ENCODE peak calls at places on chromosomes 5 and 9, in six cellular contexts. One of them, this sample, is unnamed.

GRCh38 chr9:133261753-133262120 is 13.3 kb downstream of the ABO start:
- DNase-seq in left lung: no peak
- DNase-seq in GM13976: no peak
- DNase-seq in adrenal gland: no peak
- DNase-seq in fibroblast of mammary gland: no peak
- DNase-seq in endodermal cell: no peak
- DNase-seq in this sample: no peak

GRCh38 chr5:32276173-32276853 is 36.4 kb downstream of the MTMR12 start:
- DNase-seq in left lung: no peak
- DNase-seq in GM13976: peak
- DNase-seq in adrenal gland: no peak
- DNase-seq in fibroblast of mammary gland: no peak
- DNase-seq in endodermal cell: peak
- DNase-seq in this sample: no peak

GRCh38 chr5:64210866-64211265 is 45.2 kb downstream of the RNF180 start:
- DNase-seq in left lung: no peak
- DNase-seq in GM13976: no peak
- DNase-seq in adrenal gland: peak
- DNase-seq in fibroblast of mammary gland: peak
- DNase-seq in endodermal cell: no peak
- DNase-seq in this sample: no peak

GRCh38 chr9:26219961-26220360 is 541.7 kb upstream of the TUSC1 start:
- DNase-seq in left lung: no peak
- DNase-seq in GM13976: no peak
- DNase-seq in adrenal gland: no peak
- DNase-seq in fibroblast of mammary gland: peak
- DNase-seq in endodermal cell: no peak
- DNase-seq in this sample: no peak

GRCh38 chr9:129027685-129028191 is 393 bp downstream of the SH3GLB2 start:
- DNase-seq in left lung: no peak
- DNase-seq in GM13976: peak
- DNase-seq in adrenal gland: no peak
- DNase-seq in fibroblast of mammary gland: no peak
- DNase-seq in endodermal cell: no peak
- DNase-seq in this sample: no peak

GRCh38 chr5:10577371-10578291 is 13.8 kb downstream of the ANKRD33B start:
- DNase-seq in left lung: peak
- DNase-seq in GM13976: no peak
- DNase-seq in adrenal gland: peak
- DNase-seq in fibroblast of mammary gland: peak
- DNase-seq in endodermal cell: peak
- DNase-seq in this sample: no peak

GRCh38 chr5:57551974-57552537 is 69.4 kb upstream of the ACTBL2 start:
- DNase-seq in left lung: no peak
- DNase-seq in GM13976: no peak
- DNase-seq in adrenal gland: no peak
- DNase-seq in fibroblast of mammary gland: no peak
- DNase-seq in endodermal cell: no peak
- DNase-seq in this sample: no peak

GRCh38 chr5:42767491-42768105 is 11.0 kb downstream of the CCDC152 start:
- DNase-seq in left lung: no peak
- DNase-seq in GM13976: peak
- DNase-seq in adrenal gland: no peak
- DNase-seq in fibroblast of mammary gland: peak
- DNase-seq in endodermal cell: no peak
- DNase-seq in this sample: no peak

GRCh38 chr5:69444127-69444754 is 29.3 kb downstream of the MARVELD2 start:
- DNase-seq in left lung: no peak
- DNase-seq in GM13976: no peak
- DNase-seq in adrenal gland: no peak
- DNase-seq in fibroblast of mammary gland: no peak
- DNase-seq in endodermal cell: no peak
- DNase-seq in this sample: no peak

GRCh38 chr5:114360816-114361723 is 800 bp upstream of the KCNN2 start:
- DNase-seq in left lung: peak
- DNase-seq in GM13976: peak
- DNase-seq in adrenal gland: peak
- DNase-seq in fibroblast of mammary gland: no peak
- DNase-seq in endodermal cell: peak
- DNase-seq in this sample: no peak

GRCh38 chr5:145903862-145904261 is 31.0 kb upstream of the GRXCR2 start:
- DNase-seq in left lung: no peak
- DNase-seq in GM13976: no peak
- DNase-seq in adrenal gland: no peak
- DNase-seq in fibroblast of mammary gland: peak
- DNase-seq in endodermal cell: no peak
- DNase-seq in this sample: no peak

GRCh38 chr9:128702949-128703615 is 779 bp downstream of the PKN3 start:
- DNase-seq in left lung: peak
- DNase-seq in GM13976: peak
- DNase-seq in adrenal gland: no peak
- DNase-seq in fibroblast of mammary gland: no peak
- DNase-seq in endodermal cell: peak
- DNase-seq in this sample: no peak

DNA sequence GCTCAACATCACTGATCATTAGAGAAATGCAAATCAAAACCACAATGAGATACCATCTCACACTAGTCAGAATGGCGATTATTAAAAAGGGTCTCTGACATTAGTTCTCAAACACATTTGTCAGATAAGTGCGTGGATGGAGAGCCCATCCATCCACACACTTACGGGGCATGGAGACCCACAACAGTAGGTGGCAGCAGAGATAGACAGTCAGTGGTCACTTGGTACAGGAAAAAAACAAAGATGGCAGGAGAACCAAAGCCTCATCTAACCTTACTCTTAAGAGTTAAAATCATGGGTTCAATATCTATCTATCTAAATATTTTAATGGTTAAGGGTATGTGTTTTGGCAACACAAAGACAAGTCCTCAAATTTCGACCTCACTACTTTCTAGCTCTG is 1378.7 kb upstream of the C9orf72 start:
- DNase-seq in left lung: no peak
- DNase-seq in GM13976: no peak
- DNase-seq in adrenal gland: no peak
- DNase-seq in fibroblast of mammary gland: peak
- DNase-seq in endodermal cell: peak
- DNase-seq in this sample: no peak
- TF ChIP-seq CTCF in left lung: no peak
- TF ChIP-seq CTCF in GM13976: no peak
- TF ChIP-seq CTCF in adrenal gland: no peak
- TF ChIP-seq CTCF in fibroblast of mammary gland: peak
- TF ChIP-seq CTCF in endodermal cell: peak
- TF ChIP-seq CTCF in this sample: no peak

GRCh38 chr9:16033921-16034320 is 481.1 kb downstream of the CCDC171 start:
- DNase-seq in left lung: no peak
- DNase-seq in GM13976: no peak
- DNase-seq in adrenal gland: no peak
- DNase-seq in fibroblast of mammary gland: no peak
- DNase-seq in endodermal cell: no peak
- DNase-seq in this sample: no peak
- TF ChIP-seq CTCF in left lung: no peak
- TF ChIP-seq CTCF in GM13976: no peak
- TF ChIP-seq CTCF in adrenal gland: no peak
- TF ChIP-seq CTCF in fibroblast of mammary gland: no peak
- TF ChIP-seq CTCF in endodermal cell: no peak
- TF ChIP-seq CTCF in this sample: no peak

GRCh38 chr9:82101475-82101874 is 112.9 kb downstream of the SPATA31D1 start:
- DNase-seq in left lung: no peak
- DNase-seq in GM13976: no peak
- DNase-seq in adrenal gland: no peak
- DNase-seq in fibroblast of mammary gland: peak
- DNase-seq in endodermal cell: no peak
- DNase-seq in this sample: no peak
- TF ChIP-seq CTCF in left lung: no peak
- TF ChIP-seq CTCF in GM13976: no peak
- TF ChIP-seq CTCF in adrenal gland: no peak
- TF ChIP-seq CTCF in fibroblast of mammary gland: peak
- TF ChIP-seq CTCF in endodermal cell: peak
- TF ChIP-seq CTCF in this sample: no peak

GRCh38 chr5:1523793-1524480 is at the start of gene LPCAT1:
- DNase-seq in left lung: peak
- DNase-seq in GM13976: peak
- DNase-seq in adrenal gland: peak
- DNase-seq in fibroblast of mammary gland: peak
- DNase-seq in endodermal cell: peak
- DNase-seq in this sample: no peak
- TF ChIP-seq CTCF in left lung: no peak
- TF ChIP-seq CTCF in GM13976: no peak
- TF ChIP-seq CTCF in adrenal gland: peak
- TF ChIP-seq CTCF in fibroblast of mammary gland: no peak
- TF ChIP-seq CTCF in endodermal cell: peak
- TF ChIP-seq CTCF in this sample: no peak

GRCh38 chr5:167995844-167996400 is 295.5 kb upstream of the WWC1 start:
- DNase-seq in left lung: no peak
- DNase-seq in GM13976: no peak
- DNase-seq in adrenal gland: no peak
- DNase-seq in fibroblast of mammary gland: no peak
- DNase-seq in endodermal cell: no peak
- DNase-seq in this sample: no peak

GRCh38 chr5:168002116-168002515 is 289.3 kb upstream of the WWC1 start:
- DNase-seq in left lung: no peak
- DNase-seq in GM13976: no peak
- DNase-seq in adrenal gland: no peak
- DNase-seq in fibroblast of mammary gland: no peak
- DNase-seq in endodermal cell: no peak
- DNase-seq in this sample: no peak

GRCh38 chr5:167999182-167999581 is 292.3 kb upstream of the WWC1 start:
- DNase-seq in left lung: no peak
- DNase-seq in GM13976: no peak
- DNase-seq in adrenal gland: no peak
- DNase-seq in fibroblast of mammary gland: no peak
- DNase-seq in endodermal cell: no peak
- DNase-seq in this sample: no peak

GRCh38 chr5:168001311-168001710 is 290.1 kb upstream of the WWC1 start:
- DNase-seq in left lung: no peak
- DNase-seq in GM13976: no peak
- DNase-seq in adrenal gland: no peak
- DNase-seq in fibroblast of mammary gland: no peak
- DNase-seq in endodermal cell: no peak
- DNase-seq in this sample: no peak

DNA sequence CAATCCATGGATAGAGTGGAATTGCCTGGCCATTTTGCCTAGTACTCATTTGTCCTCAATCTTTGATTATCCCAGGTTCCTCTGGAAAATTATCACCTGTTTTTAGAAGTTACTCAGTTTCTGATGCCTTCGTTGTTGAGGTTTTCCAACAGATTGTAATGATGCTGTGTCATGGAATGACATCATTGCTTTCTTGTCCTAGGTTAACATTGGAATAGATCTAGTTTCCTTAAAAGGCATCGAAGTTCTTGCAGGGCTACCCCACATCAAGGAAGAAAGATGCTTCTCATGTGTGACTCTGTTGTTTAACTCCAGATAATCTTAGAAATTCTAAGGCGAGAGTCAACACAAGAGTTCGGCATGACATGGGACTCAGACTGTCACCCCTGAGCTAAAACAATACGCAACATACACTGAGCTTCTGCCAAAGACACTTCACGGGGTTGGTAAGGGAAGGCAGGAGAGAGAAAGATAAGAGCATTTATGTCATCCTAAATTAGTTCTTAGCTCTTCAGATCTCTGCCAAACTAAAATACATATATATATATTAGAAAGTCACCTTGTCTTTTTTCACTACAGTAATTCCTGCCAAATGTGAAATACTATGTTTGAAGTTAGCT is 293.2 kb upstream of the WWC1 start:
- DNase-seq in left lung: no peak
- DNase-seq in GM13976: no peak
- DNase-seq in adrenal gland: no peak
- DNase-seq in fibroblast of mammary gland: peak
- DNase-seq in endodermal cell: no peak
- DNase-seq in this sample: no peak
- TF ChIP-seq CTCF in left lung: no peak
- TF ChIP-seq CTCF in GM13976: no peak
- TF ChIP-seq CTCF in adrenal gland: no peak
- TF ChIP-seq CTCF in fibroblast of mammary gland: no peak
- TF ChIP-seq CTCF in endodermal cell: no peak
- TF ChIP-seq CTCF in this sample: no peak

DNA sequence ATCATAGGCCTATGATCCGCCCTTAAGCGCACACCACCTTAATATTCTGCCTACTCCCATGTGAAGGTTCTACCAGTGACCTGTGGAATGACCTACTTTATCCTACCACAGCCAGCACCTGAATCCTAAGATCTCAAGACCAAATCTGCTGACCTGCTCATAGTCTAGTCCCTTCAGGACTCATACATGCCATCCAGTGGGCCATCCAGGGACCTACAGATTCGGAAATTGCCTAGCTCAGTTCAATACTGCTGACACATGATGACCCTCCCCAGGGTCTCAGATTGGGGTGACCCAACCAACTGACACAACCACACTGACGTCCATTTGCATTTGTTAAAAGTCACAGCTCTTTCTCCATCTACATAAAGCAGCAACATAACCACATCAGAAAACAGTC is 443.8 kb upstream of the ST8SIA4 start:
- DNase-seq in left lung: no peak
- DNase-seq in GM13976: no peak
- DNase-seq in adrenal gland: no peak
- DNase-seq in fibroblast of mammary gland: no peak
- DNase-seq in endodermal cell: peak
- DNase-seq in this sample: no peak
- TF ChIP-seq CTCF in left lung: no peak
- TF ChIP-seq CTCF in GM13976: no peak
- TF ChIP-seq CTCF in adrenal gland: no peak
- TF ChIP-seq CTCF in fibroblast of mammary gland: no peak
- TF ChIP-seq CTCF in endodermal cell: peak
- TF ChIP-seq CTCF in this sample: no peak

DNA sequence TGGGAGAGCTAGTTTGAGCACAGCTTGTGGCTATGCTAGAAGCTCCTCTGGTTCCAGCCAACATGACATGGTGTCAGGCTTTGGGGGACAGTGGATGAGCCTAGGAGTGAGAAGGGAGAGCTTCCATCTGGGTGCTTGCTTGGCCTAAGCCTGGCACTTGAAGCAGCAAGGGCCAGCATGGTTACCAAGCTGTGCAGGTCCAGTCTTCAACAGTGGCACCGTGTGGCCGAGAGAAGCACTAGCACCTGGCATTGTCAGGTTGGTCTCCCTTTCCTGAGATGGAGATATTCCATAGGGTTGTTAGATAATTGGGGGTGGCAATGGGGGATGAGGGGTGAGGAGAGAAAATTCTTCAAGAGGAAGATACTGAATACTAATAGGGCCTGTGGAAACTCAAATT is 261.9 kb downstream of the PBX3 start:
- DNase-seq in left lung: no peak
- DNase-seq in GM13976: no peak
- DNase-seq in adrenal gland: no peak
- DNase-seq in fibroblast of mammary gland: peak
- DNase-seq in endodermal cell: peak
- DNase-seq in this sample: no peak
- TF ChIP-seq CTCF in left lung: no peak
- TF ChIP-seq CTCF in GM13976: no peak
- TF ChIP-seq CTCF in adrenal gland: no peak
- TF ChIP-seq CTCF in fibroblast of mammary gland: peak
- TF ChIP-seq CTCF in endodermal cell: peak
- TF ChIP-seq CTCF in this sample: no peak

This sample was measured in omental fat pad.